ENCODE peak calls at places on chromosome 12, in six cellular contexts. T is glutamatergic neuron, A is endothelial cell, Y is A673, S is HL-60, I is neural crest cell. E is an unnamed sample.

GRCh38 chr12:104172564-104172935 is 34.5 kb upstream of the NFYB start:
- DNase-seq in A (no peak), Y (no peak), T (peak), I (no peak), S (no peak), E (no peak)

GRCh38 chr12:56634242-56634836 is 4.2 kb upstream of the BAZ2A start:
- DNase-seq in Y (peak), I (no peak), A (peak), S (no peak), T (peak), E (peak)

GRCh38 chr12:51028126-51028810 is 2.1 kb upstream of the SLC11A2 start:
- DNase-seq in A (no peak), I (peak), T (no peak), Y (peak), S (peak), E (no peak)

GRCh38 chr12:64125913-64126312 is 96.2 kb downstream of the KICS2 start:
- DNase-seq in I (no peak), S (no peak), A (no peak), T (no peak), Y (peak), E (no peak)

GRCh38 chr12:32302218-32302826 is 97.0 kb upstream of the FGD4 start:
- DNase-seq in Y (peak), T (no peak), S (no peak), I (no peak), A (peak), E (no peak)

GRCh38 chr12:123097521-123098084 is 53.3 kb downstream of the PITPNM2 start:
- DNase-seq in S (no peak), I (no peak), A (no peak), Y (no peak), T (peak), E (no peak)

GRCh38 chr12:6326316-6326959 is 15.4 kb downstream of the TNFRSF1A start:
- DNase-seq in Y (peak), S (no peak), I (no peak), A (peak), T (peak), E (no peak)

GRCh38 chr12:68178774-68179439 is 19.4 kb upstream of the IFNG start:
- DNase-seq in T (no peak), A (no peak), I (no peak), S (no peak), Y (no peak), E (no peak)

GRCh38 chr12:16495196-16495595 is 110.8 kb downstream of the LMO3 start:
- DNase-seq in T (no peak), S (no peak), Y (no peak), I (no peak), A (no peak), E (no peak)

GRCh38 chr12:120236124-120236398 is 29.5 kb downstream of the PXN start:
- DNase-seq in Y (no peak), S (no peak), A (no peak), I (no peak), T (no peak), E (no peak)

GRCh38 chr12:120238839-120239445 is 26.6 kb downstream of the PXN start:
- DNase-seq in I (no peak), Y (no peak), T (no peak), A (no peak), S (no peak), E (no peak)

GRCh38 chr12:120238224-120238616 is 27.3 kb downstream of the PXN start:
- DNase-seq in S (no peak), Y (no peak), T (no peak), A (no peak), I (no peak), E (no peak)

GRCh38 chr12:120234643-120235368 is 30.7 kb downstream of the PXN start:
- DNase-seq in S (no peak), A (peak), T (peak), Y (peak), I (peak), E (peak)

GRCh38 chr12:120235369-120236123 is 30.0 kb downstream of the PXN start:
- DNase-seq in T (peak), Y (peak), I (no peak), A (no peak), S (no peak), E (no peak)
- TF ChIP-seq CTCF in T (peak), Y (peak), I (peak), A (peak), S (no peak), E (no peak)

DNA sequence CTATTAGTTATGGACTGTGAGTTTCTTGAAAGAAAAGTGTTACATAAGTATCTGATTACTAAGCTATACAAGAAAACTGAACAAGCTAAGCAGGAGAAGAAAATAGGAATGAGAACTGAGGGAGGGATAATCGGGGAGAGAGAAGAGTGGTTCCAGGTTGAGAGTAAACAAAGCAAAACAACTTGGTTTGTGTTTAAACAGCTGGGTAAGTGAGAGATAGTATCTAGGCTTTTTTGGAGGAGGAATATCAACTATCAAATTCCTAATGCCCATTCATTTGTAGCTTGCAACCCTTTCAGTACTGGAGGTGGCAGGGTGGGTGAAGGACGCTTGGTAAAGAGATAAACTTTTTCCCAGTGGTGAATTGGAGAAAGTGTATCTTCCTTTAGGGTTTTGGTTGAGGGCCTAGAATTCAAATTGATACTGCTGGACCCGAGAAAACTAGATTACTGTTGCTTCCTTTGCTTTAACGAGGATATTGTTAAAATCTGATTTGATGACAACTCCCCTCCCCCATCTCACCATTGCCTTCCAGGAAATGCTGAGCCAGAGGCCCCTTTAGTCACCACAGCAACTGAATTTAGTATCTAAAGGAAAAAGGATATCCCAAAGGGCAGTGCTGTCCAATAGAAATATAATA is 2.0 kb upstream of the SLC2A3 start:
- DNase-seq in S (no peak), A (no peak), T (no peak), I (no peak), Y (peak), E (no peak)
- TF ChIP-seq CTCF in S (no peak), A (peak), T (no peak), I (peak), Y (peak), E (no peak)

GRCh38 chr12:132775502-132776233 is 14.0 kb upstream of the ANKLE2 start:
- DNase-seq in T (no peak), S (no peak), Y (no peak), I (no peak), A (no peak), E (no peak)

GRCh38 chr12:132772551-132772950 is 10.9 kb upstream of the ANKLE2 start:
- DNase-seq in A (no peak), S (peak), T (no peak), I (no peak), Y (no peak), E (no peak)

GRCh38 chr12:132773077-132774020 is 11.7 kb upstream of the ANKLE2 start:
- DNase-seq in T (no peak), Y (no peak), S (no peak), A (no peak), I (no peak), E (no peak)

GRCh38 chr12:132774159-132774558 is 12.5 kb upstream of the ANKLE2 start:
- DNase-seq in A (no peak), T (no peak), I (no peak), Y (no peak), S (no peak), E (no peak)

GRCh38 chr12:132774646-132775275 is 13.1 kb upstream of the ANKLE2 start:
- DNase-seq in S (no peak), T (no peak), I (no peak), Y (no peak), A (no peak), E (no peak)
- TF ChIP-seq CTCF in S (no peak), T (no peak), I (no peak), Y (no peak), A (no peak), E (no peak)

GRCh38 chr12:87378526-87378925 is 650.7 kb downstream of the C12orf50 start:
- DNase-seq in S (no peak), Y (no peak), A (no peak), I (no peak), T (no peak), E (no peak)
- TF ChIP-seq CTCF in S (no peak), Y (no peak), A (no peak), I (no peak), T (no peak), E (no peak)

GRCh38 chr12:125070117-125070516 is 4.9 kb downstream of the AACS start:
- DNase-seq in A (no peak), I (no peak), T (no peak), S (no peak), Y (no peak), E (no peak)
- TF ChIP-seq CTCF in A (no peak), I (no peak), T (no peak), S (no peak), Y (no peak), E (no peak)

DNA sequence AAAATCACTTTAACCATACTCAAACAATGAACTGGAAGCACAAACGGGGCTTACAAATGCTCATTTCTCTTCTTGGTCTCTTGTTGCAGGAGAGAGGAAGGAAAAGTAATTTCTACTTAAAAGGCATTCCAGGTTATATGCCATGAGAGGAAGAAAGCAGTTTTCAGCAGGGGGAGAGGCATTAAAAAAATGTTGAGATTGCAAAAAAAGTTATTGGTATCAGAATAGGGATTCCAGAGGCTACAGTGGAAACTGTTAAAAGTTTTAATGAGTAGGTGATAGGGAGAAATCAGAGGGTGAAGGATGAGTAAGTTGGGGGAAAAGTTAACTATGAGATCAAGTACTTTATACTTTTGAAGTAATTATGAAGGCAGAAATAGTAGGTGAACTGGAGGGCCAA is 121.3 kb downstream of the CEP83 start:
- DNase-seq in Y (no peak), I (no peak), S (no peak), T (no peak), A (no peak), E (no peak)
- TF ChIP-seq CTCF in Y (no peak), I (no peak), S (no peak), T (no peak), A (no peak), E (no peak)

GRCh38 chr12:96303656-96304055 is 96.6 kb downstream of the CDK17 start:
- DNase-seq in S (no peak), Y (no peak), T (no peak), I (no peak), A (no peak), E (no peak)
- TF ChIP-seq CTCF in S (no peak), Y (no peak), T (no peak), I (no peak), A (no peak), E (no peak)

E was measured in mesothelial cell of epicardium.